ENCODE peak calls at places on chromosomes 6 and 20, in seven cellular contexts. B, M, T, W, G, L and R are unnamed samples.
A peak's percentile ranks its signal among the peaks of the same experiment; 100 is the strongest.

GRCh38 chr6:145247677-145248419 is 487.5 kb downstream of the EPM2A start:
- DNase-seq in B (no peak), M (no peak), T (no peak), W (no peak), G (no peak), L (no peak), R (no peak)

GRCh38 chr20:1700990-1701389 is 43.4 kb upstream of the SIRPG start:
- DNase-seq in B (no peak), M (no peak), T (no peak), W (peak; percentile 83), G (no peak), L (no peak), R (no peak)

GRCh38 chr20:36794116-36794474 is 20.5 kb upstream of the DSN1 start:
- DNase-seq in B (no peak), M (no peak), T (no peak), W (no peak), G (no peak), L (no peak), R (no peak)

GRCh38 chr6:47733879-47734558 is 35.6 kb downstream of the ADGRF4 start:
- DNase-seq in B (no peak), M (no peak), T (no peak), W (peak; percentile 22), G (no peak), L (no peak), R (no peak)

GRCh38 chr6:170113141-170113540 is 177.7 kb downstream of the DLL1 start:
- DNase-seq in B (no peak), M (no peak), T (no peak), W (no peak), G (no peak), L (no peak), R (no peak)

GRCh38 chr20:52859156-52859887 is 112.8 kb upstream of the TSHZ2 start:
- DNase-seq in B (no peak), M (no peak), T (peak; percentile 50), W (no peak), G (no peak), L (no peak), R (no peak)

GRCh38 chr20:4297141-4297826 is 281.9 kb upstream of the RNF24 start:
- DNase-seq in B (no peak), M (no peak), T (no peak), W (no peak), G (no peak), L (no peak), R (no peak)

GRCh38 chr6:157535354-157536217 is 154.6 kb downstream of the ZDHHC14 start:
- DNase-seq in B (no peak), M (no peak), T (peak; percentile 47), W (no peak), G (no peak), L (no peak), R (no peak)

GRCh38 chr20:51492167-51493092 is 50.1 kb downstream of the NFATC2 start:
- DNase-seq in B (peak; percentile 68), M (peak; percentile 31), T (no peak), W (no peak), G (no peak), L (no peak), R (no peak)

GRCh38 chr20:4111440-4112411 is 96.4 kb upstream of the RNF24 start:
- DNase-seq in B (no peak), M (no peak), T (no peak), W (no peak), G (no peak), L (no peak), R (no peak)

GRCh38 chr6:105509506-105510331 is 106.8 kb upstream of the PREP start:
- DNase-seq in B (no peak), M (no peak), T (no peak), W (no peak), G (no peak), L (no peak), R (no peak)

GRCh38 chr6:19838442-19839236 is 1.5 kb downstream of the ID4 start:
- DNase-seq in B (peak; percentile 79), M (peak; percentile 40), T (peak; percentile 58), W (peak; percentile 95), G (no peak), L (no peak), R (no peak)

GRCh38 chr6:138492113-138492512 is 7.2 kb downstream of the NHSL1 start:
- DNase-seq in B (no peak), M (no peak), T (no peak), W (no peak), G (no peak), L (no peak), R (no peak)

GRCh38 chr6:2877057-2877882 is 25.8 kb downstream of the SERPINB9 start:
- DNase-seq in B (no peak), M (no peak), T (peak; percentile 73), W (no peak), G (no peak), L (no peak), R (no peak)

GRCh38 chr6:144264270-144265060 is 20.7 kb upstream of the UTRN start:
- DNase-seq in B (peak; percentile 44), M (no peak), T (peak; percentile 92), W (no peak), G (no peak), L (no peak), R (no peak)

GRCh38 chr20:11907621-11908020 is 10.1 kb upstream of the BTBD3 start:
- DNase-seq in B (no peak), M (no peak), T (no peak), W (no peak), G (no peak), L (no peak), R (no peak)

GRCh38 chr6:37262446-37263026 is 4.6 kb upstream of the TMEM217 start:
- DNase-seq in B (no peak), M (no peak), T (no peak), W (peak; percentile 11), G (no peak), L (no peak), R (no peak)

GRCh38 chr6:129331450-129332138 is 378.4 kb downstream of the ARHGAP18 start:
- DNase-seq in B (no peak), M (no peak), T (no peak), W (no peak), G (no peak), L (no peak), R (no peak)

GRCh38 chr20:6265204-6265904 is 142.5 kb upstream of the FERMT1 start:
- DNase-seq in B (no peak), M (no peak), T (peak; percentile 44), W (peak; percentile 56), G (no peak), L (no peak), R (no peak)

GRCh38 chr6:166253277-166254229 is 54.6 kb downstream of the PRR18 start:
- DNase-seq in B (no peak), M (peak; percentile 54), T (no peak), W (no peak), G (no peak), L (no peak), R (no peak)

GRCh38 chr6:64280569-64280968 is 645.0 kb downstream of the PHF3 start:
- DNase-seq in B (no peak), M (peak; percentile 29), T (peak; percentile 8), W (peak; percentile 54), G (no peak), L (no peak), R (no peak)

GRCh38 chr6:77468939-77469338 is 5.6 kb upstream of the HTR1B start:
- DNase-seq in B (no peak), M (no peak), T (no peak), W (no peak), G (no peak), L (no peak), R (no peak)

GRCh38 chr6:3869284-3869631 is 20.1 kb downstream of the FAM50B start:
- DNase-seq in B (no peak), M (no peak), T (no peak), W (no peak), G (no peak), L (no peak), R (no peak)

GRCh38 chr6:45743028-45743615 is 272.5 kb downstream of the CLIC5 start:
- DNase-seq in B (peak; percentile 24), M (no peak), T (no peak), W (no peak), G (no peak), L (no peak), R (no peak)

GRCh38 chr6:89310929-89311328 is 4.2 kb downstream of the GABRR2 start:
- DNase-seq in B (no peak), M (no peak), T (no peak), W (no peak), G (no peak), L (no peak), R (no peak)

GRCh38 chr6:52517502-52518278 is 59.2 kb downstream of the TRAM2 start:
- DNase-seq in B (peak; percentile 78), M (peak; percentile 61), T (peak; percentile 92), W (no peak), G (no peak), L (no peak), R (no peak)

GRCh38 chr20:33673411-33674293 is 576 bp downstream of the NECAB3 start:
- DNase-seq in B (no peak), M (no peak), T (peak; percentile 50), W (no peak), G (no peak), L (no peak), R (no peak)

GRCh38 chr6:169205176-169206160 is 48.2 kb downstream of the THBS2 start:
- DNase-seq in B (no peak), M (no peak), T (no peak), W (no peak), G (no peak), L (no peak), R (no peak)

GRCh38 chr20:64053841-64054661 is 4.6 kb upstream of the SOX18 start:
- DNase-seq in B (no peak), M (no peak), T (peak; percentile 41), W (no peak), G (no peak), L (no peak), R (no peak)

GRCh38 chr20:25048519-25048952 is 9.4 kb downstream of the ACSS1 start:
- DNase-seq in B (peak; percentile 54), M (peak; percentile 1), T (no peak), W (no peak), G (no peak), L (no peak), R (no peak)

GRCh38 chr6:10407018-10407673 is 7.7 kb downstream of the TFAP2A start:
- DNase-seq in B (no peak), M (no peak), T (no peak), W (no peak), G (no peak), L (no peak), R (no peak)

GRCh38 chr20:37640600-37641561 is 52.9 kb upstream of the CTNNBL1 start:
- DNase-seq in B (no peak), M (no peak), T (no peak), W (peak; percentile 29), G (no peak), L (no peak), R (no peak)

GRCh38 chr6:169792306-169793015 is 41.0 kb downstream of the ERMARD start:
- DNase-seq in B (peak; percentile 16), M (no peak), T (no peak), W (no peak), G (no peak), L (no peak), R (no peak)

GRCh38 chr6:30450908-30451818 is 38.1 kb upstream of the HLA-E start:
- DNase-seq in B (no peak), M (peak; percentile 50), T (peak; percentile 19), W (no peak), G (peak; percentile 12), L (no peak), R (peak; percentile 40)

GRCh38 chr6:88983532-88983931 is 20.1 kb upstream of the RNGTT start:
- DNase-seq in B (no peak), M (peak; percentile 42), T (no peak), W (no peak), G (no peak), L (no peak), R (no peak)

GRCh38 chr6:74925683-74926082 is 280.2 kb downstream of the COL12A1 start:
- DNase-seq in B (no peak), M (no peak), T (no peak), W (no peak), G (no peak), L (no peak), R (no peak)

GRCh38 chr6:105014954-105015353 is 58.0 kb downstream of the LIN28B start:
- DNase-seq in B (no peak), M (no peak), T (no peak), W (no peak), G (no peak), L (no peak), R (no peak)

GRCh38 chr20:63156221-63156671 is 59.7 kb downstream of the YTHDF1 start:
- DNase-seq in B (no peak), M (no peak), T (no peak), W (no peak), G (no peak), L (no peak), R (no peak)